ENCODE peak calls at places on chromosomes 6 and 20, in ten cellular contexts. R is breast epithelium, T is adrenal gland, I is suprapubic skin, J is ovary, X is A549, B is heart left ventricle, Z is HCT116, C is endothelial cell of umbilical vein, Y is right lobe of liver. F is an unnamed sample.

GRCh38 chr6:25035451-25036435 is 100.0 kb upstream of the RIPOR2 start:
- DNase-seq in J (no peak), R (no peak), T (no peak), Z (no peak), C (no peak), X (no peak), Y (no peak), B (no peak), I (no peak), F (no peak)

GRCh38 chr20:15406072-15406471 is 1068.7 kb upstream of the FLRT3 start:
- DNase-seq in I (no peak), B (no peak), T (no peak), C (no peak), X (no peak), R (no peak), Y (no peak), Z (no peak), J (no peak), F (no peak)

GRCh38 chr6:17984822-17985660 is 2.4 kb downstream of the KIF13A start:
- DNase-seq in B (no peak), R (no peak), C (peak; percentile 43), Y (no peak), J (no peak), Z (no peak), X (no peak), I (no peak), T (no peak), F (no peak)

GRCh38 chr6:105675715-105676397 is 273.0 kb upstream of the PREP start:
- DNase-seq in Y (no peak), T (no peak), J (no peak), I (no peak), R (no peak), X (peak; percentile 22), B (no peak), Z (peak; percentile 73), C (no peak), F (no peak)

GRCh38 chr20:4299773-4300172 is 284.4 kb upstream of the RNF24 start:
- DNase-seq in T (no peak), B (no peak), Y (no peak), C (no peak), R (no peak), I (no peak), X (no peak), Z (no peak), J (no peak), F (no peak)

GRCh38 chr20:38766071-38766470 is 17.8 kb downstream of the ACTR5 start:
- DNase-seq in R (no peak), Z (no peak), Y (no peak), T (no peak), B (no peak), I (no peak), X (no peak), J (no peak), C (no peak), F (no peak)

GRCh38 chr6:136225496-136225895 is 24.6 kb downstream of the MTFR2 start:
- DNase-seq in X (peak; percentile 55), C (no peak), B (no peak), Z (no peak), I (no peak), J (no peak), Y (no peak), R (no peak), T (no peak), F (no peak)

GRCh38 chr20:57399587-57400261 is 8.5 kb downstream of the RBM38 start:
- DNase-seq in T (peak; percentile 32), C (no peak), Z (no peak), Y (peak; percentile 68), R (no peak), B (peak; percentile 69), X (no peak), J (peak; percentile 35), I (no peak), F (no peak)

GRCh38 chr20:63115651-63116411 is 100.1 kb downstream of the YTHDF1 start:
- DNase-seq in Y (peak; percentile 22), C (no peak), X (no peak), T (no peak), B (no peak), R (no peak), I (no peak), Z (no peak), J (no peak), F (no peak)
- TF ChIP-seq POLR2A in Y (no peak), C (no peak), X (no peak), T (no peak), B (no peak), R (no peak), I (no peak), Z (no peak), J (no peak), F (no peak)

GRCh38 chr6:108690326-108691000 is 129.7 kb downstream of the FOXO3 start:
- DNase-seq in Z (no peak), X (no peak), B (no peak), I (no peak), R (no peak), T (no peak), J (no peak), C (no peak), Y (no peak), F (no peak)

GRCh38 chr6:108697646-108698161 is 137.0 kb downstream of the FOXO3 start:
- DNase-seq in J (no peak), I (no peak), C (no peak), T (no peak), Z (no peak), X (no peak), Y (no peak), R (no peak), B (no peak), F (no peak)

GRCh38 chr6:108694816-108695215 is 134.1 kb downstream of the FOXO3 start:
- DNase-seq in T (no peak), X (no peak), B (no peak), Y (no peak), R (no peak), C (no peak), Z (no peak), J (no peak), I (no peak), F (no peak)

GRCh38 chr6:108689279-108690161 is 128.8 kb downstream of the FOXO3 start:
- DNase-seq in X (peak; percentile 25), Z (peak; percentile 57), T (peak; percentile 89), Y (peak; percentile 94), J (peak; percentile 85), I (peak; percentile 79), C (no peak), B (peak; percentile 86), R (peak; percentile 95), F (no peak)

DNA sequence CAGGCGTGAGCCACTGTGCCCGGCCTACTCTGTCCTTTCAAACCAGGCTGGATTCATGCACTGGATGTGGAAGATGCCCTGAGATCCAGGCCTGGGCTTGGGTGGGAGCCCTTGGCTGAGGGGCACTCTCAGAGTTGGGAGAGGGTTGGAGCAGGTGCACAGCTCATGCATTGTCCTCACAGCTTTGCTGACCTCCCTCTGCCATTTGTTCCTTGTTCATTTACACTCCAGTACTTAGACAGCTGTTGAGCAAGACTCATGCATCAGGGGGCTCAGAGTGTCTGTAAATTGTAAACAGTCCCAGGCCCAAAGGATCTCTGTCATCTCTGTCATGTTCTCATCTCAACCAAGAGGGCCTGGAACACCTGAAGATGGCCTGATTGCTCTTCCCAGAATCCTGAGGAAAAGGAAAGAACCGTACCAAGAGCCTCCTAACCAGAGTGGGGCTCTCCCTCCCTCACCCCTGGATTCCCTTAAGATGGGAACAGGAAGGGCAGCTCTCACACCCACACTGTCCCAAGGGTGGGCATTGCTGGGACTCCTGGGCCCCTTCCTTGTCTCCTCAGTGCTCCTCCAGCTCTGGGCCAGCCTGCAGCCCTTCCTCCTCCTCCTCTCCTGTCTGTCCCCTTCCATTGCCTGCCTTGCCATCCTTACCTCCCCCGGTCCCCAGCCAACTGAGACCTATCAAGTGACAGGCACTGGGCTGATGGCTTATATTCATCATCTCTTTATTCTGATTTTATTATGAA is 132.9 kb downstream of the FOXO3 start:
- DNase-seq in Y (no peak), J (no peak), X (no peak), Z (no peak), I (no peak), B (no peak), R (no peak), T (no peak), C (no peak), F (no peak)
- H3K4me1 ChIP-seq in Y (peaks cover 15% of the 10 kb centered on the region), J (peaks cover 8% of the 10 kb centered on the region), X (peaks cover 11% of the 10 kb centered on the region), Z (peaks cover 26% of the 10 kb centered on the region), I (peaks cover 20% of the 10 kb centered on the region), B (peaks cover 41% of the 10 kb centered on the region), R (peaks cover 4% of the 10 kb centered on the region), T (peaks cover 7% of the 10 kb centered on the region), C (no peaks in the 10 kb centered on the region), F (peaks cover 22% of the 10 kb centered on the region)

GRCh38 chr6:31205638-31206037 is 35.2 kb upstream of the POU5F1 start:
- DNase-seq in J (no peak), I (no peak), Y (no peak), R (no peak), X (no peak), B (no peak), T (no peak), C (no peak), Z (no peak), F (no peak)

GRCh38 chr6:31202259-31203166 is 32.0 kb upstream of the POU5F1 start:
- DNase-seq in I (no peak), R (no peak), X (no peak), J (no peak), Y (no peak), B (no peak), T (no peak), C (peak; percentile 40), Z (no peak), F (no peak)

GRCh38 chr6:31204751-31205145 is 34.3 kb upstream of the POU5F1 start:
- DNase-seq in Z (no peak), T (no peak), X (no peak), C (no peak), Y (no peak), R (no peak), B (no peak), I (no peak), J (no peak), F (no peak)

GRCh38 chr6:31208506-31208905 is 38.0 kb upstream of the POU5F1 start:
- DNase-seq in X (no peak), C (no peak), Z (no peak), R (no peak), I (no peak), Y (no peak), J (no peak), T (no peak), B (no peak), F (no peak)

DNA sequence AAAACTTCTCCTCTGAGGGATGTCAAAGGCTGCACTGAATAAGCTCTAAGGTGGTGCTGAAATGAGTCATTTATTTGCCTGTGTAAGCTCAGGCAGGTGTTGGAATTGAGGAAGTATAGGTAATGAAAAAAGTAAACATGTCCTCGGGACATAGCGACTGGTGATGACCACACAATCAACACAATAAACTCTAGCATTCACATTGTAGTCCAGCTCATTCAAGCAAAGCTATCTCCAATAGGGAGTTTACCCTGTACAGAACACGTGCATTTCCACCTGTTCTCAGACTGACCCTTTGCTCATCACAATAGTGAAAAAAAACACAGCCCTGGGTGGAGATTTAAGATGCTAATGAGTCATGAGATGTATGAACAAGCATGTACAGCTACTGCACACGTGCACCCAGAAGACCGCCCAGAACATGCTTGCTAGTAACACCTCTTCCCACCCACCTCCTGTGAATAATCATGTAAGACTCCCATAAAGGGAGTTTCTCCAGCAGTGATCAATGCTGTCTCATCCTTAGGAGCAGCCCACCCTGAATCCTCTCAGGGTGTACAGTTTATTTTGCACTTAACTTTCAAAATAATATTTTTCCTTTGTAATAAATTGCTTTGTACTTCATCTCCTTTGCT is 33.0 kb upstream of the POU5F1 start:
- DNase-seq in R (peak; percentile 54), Y (no peak), B (no peak), X (peak; percentile 51), C (no peak), T (no peak), J (no peak), I (no peak), Z (peak; percentile 74), F (no peak)
- TF ChIP-seq POLR2A in R (no peak), Y (no peak), B (no peak), X (no peak), C (no peak), T (no peak), J (no peak), I (no peak), Z (no peak), F (no peak)

GRCh38 chr20:50743087-50743486 is 11.7 kb downstream of the PARD6B start:
- DNase-seq in Y (no peak), B (no peak), T (no peak), J (no peak), Z (no peak), R (peak; percentile 9), X (no peak), I (no peak), C (no peak), F (no peak)
- H3K4me1 ChIP-seq in Y (peaks cover 53% of the 10 kb centered on the region), B (peaks cover 28% of the 10 kb centered on the region), T (no peaks in the 10 kb centered on the region), J (peaks cover 7% of the 10 kb centered on the region), Z (peaks cover 100% of the 10 kb centered on the region), R (no peaks in the 10 kb centered on the region), X (peaks cover 95% of the 10 kb centered on the region), I (peaks cover 6% of the 10 kb centered on the region), C (peaks cover 9% of the 10 kb centered on the region), F (peaks cover 54% of the 10 kb centered on the region)

F was measured in esophagus squamous epithelium.